ENCODE peak calls at places on chromosomes 7 and 10, in four cellular contexts. L is C1 segment of cervical spinal cord, G is globus pallidus, S is ovary. U is an unnamed sample.

GRCh38 chr10:4812952-4813351 is 13.1 kb upstream of the AKR1E2 start:
- DNase-seq in L (no peak), S (no peak), G (no peak), U (no peak)

GRCh38 chr10:137031-137430 is 1.8 kb downstream of the ZMYND11 start:
- DNase-seq in S (no peak), L (no peak), G (no peak), U (no peak)

GRCh38 chr10:72107325-72108003 is 19.1 kb upstream of the SPOCK2 start:
- DNase-seq in S (no peak), G (no peak), L (no peak), U (no peak)

GRCh38 chr10:5365940-5366339 is 1.2 kb downstream of the UCN3 start:
- DNase-seq in S (no peak), G (no peak), L (no peak), U (no peak)

GRCh38 chr10:37488792-37489657 is 363.6 kb downstream of the ANKRD30A start:
- DNase-seq in G (no peak), L (no peak), S (no peak), U (no peak)

GRCh38 chr7:1666779-1667565 is 3.1 kb upstream of the ELFN1 start:
- DNase-seq in G (no peak), S (no peak), L (no peak), U (peak)

GRCh38 chr10:96287392-96288105 is 16.2 kb upstream of the BLNK start:
- DNase-seq in G (no peak), S (no peak), L (no peak), U (no peak)

GRCh38 chr10:84499846-84500245 is 171.5 kb downstream of the CCSER2 start:
- DNase-seq in G (no peak), L (no peak), S (no peak), U (no peak)

GRCh38 chr10:127485153-127485857 is 63.8 kb upstream of the NPS start:
- DNase-seq in G (no peak), L (no peak), S (no peak), U (no peak)